ENCODE peak calls at places on chromosomes 11 and 22, in seven cellular contexts. V is kidney glomerular epithelial cell; R is CD8-positive, alpha-beta memory T cell; A is AG10803; G is NCI-H1105; C is NCI-H460; F is stimulated activated CD8-positive, alpha-beta memory T cell treated with anti-CD3 and anti-CD28 coated beads, Interleukin-4, amount 100 ng/mL, for 48 hours. P is an unnamed sample.
A peak's percentile ranks its signal among the peaks of the same experiment; 100 is the strongest.

GRCh38 chr22:19292262-19293230 is 1.0 kb upstream of the CLTCL1 start:
- DNase-seq in R (no peak), A (peak; percentile 69), V (peak; percentile 52), G (no peak), C (no peak), F (peak; percentile 34), P (peak; percentile 70)

GRCh38 chr11:97280347-97280746 is 890.5 kb downstream of the JRKL start:
- DNase-seq in C (no peak), A (no peak), G (no peak), F (no peak), R (no peak), V (no peak), P (no peak)

GRCh38 chr11:12587333-12587997 is 86.8 kb upstream of the TEAD1 start:
- DNase-seq in C (no peak), F (no peak), V (peak; percentile 36), A (peak; percentile 61), G (no peak), R (no peak), P (peak; percentile 30)

GRCh38 chr22:41620646-41621098 is at the start of gene DESI1:
- DNase-seq in A (no peak), G (no peak), F (no peak), V (no peak), R (no peak), C (no peak), P (peak; percentile 79)

GRCh38 chr22:44605486-44605885 is 96.5 kb upstream of the PRR5 start:
- DNase-seq in C (no peak), V (no peak), F (no peak), A (no peak), G (no peak), R (no peak), P (no peak)

GRCh38 chr11:75380716-75381420 is 18.4 kb upstream of the RPS3 start:
- DNase-seq in R (no peak), G (no peak), V (no peak), F (no peak), A (no peak), C (no peak), P (peak; percentile 89)

GRCh38 chr11:76310832-76311231 is 70.1 kb downstream of the THAP12 start:
- DNase-seq in V (no peak), F (no peak), R (no peak), G (no peak), A (no peak), C (no peak), P (no peak)

GRCh38 chr11:8318536-8318935 is 54.9 kb upstream of the LMO1 start:
- DNase-seq in A (no peak), F (peak; percentile 39), C (no peak), R (no peak), G (peak; percentile 29), V (no peak), P (peak; percentile 45)

GRCh38 chr11:73213196-73214143 is 4.6 kb upstream of the P2RY2 start:
- DNase-seq in C (no peak), A (no peak), F (no peak), V (no peak), G (no peak), R (no peak), P (no peak)

GRCh38 chr22:45441158-45441557 is 27.7 kb downstream of the RIBC2 start:
- DNase-seq in V (peak; percentile 33), G (peak; percentile 1), C (peak; percentile 40), A (peak; percentile 69), R (peak; percentile 28), F (peak; percentile 33), P (peak; percentile 86)

GRCh38 chr22:38923463-38924196 is 33.8 kb upstream of the APOBEC3A start:
- DNase-seq in C (peak; percentile 79), V (peak; percentile 87), R (no peak), A (peak; percentile 66), G (peak; percentile 90), F (no peak), P (peak; percentile 94)

GRCh38 chr11:120632579-120632978 is 121.0 kb downstream of the GRIK4 start:
- DNase-seq in F (no peak), A (no peak), G (no peak), V (no peak), R (no peak), C (no peak), P (peak; percentile 32)

GRCh38 chr11:134497586-134497985 is 85.5 kb upstream of the B3GAT1 start:
- DNase-seq in G (no peak), A (no peak), V (no peak), R (no peak), C (no peak), F (no peak), P (peak; percentile 92)

GRCh38 chr11:1391165-1392010 is 1.7 kb downstream of the BRSK2 start:
- DNase-seq in G (peak; percentile 26), A (no peak), V (no peak), F (no peak), R (peak; percentile 8), C (no peak), P (no peak)

GRCh38 chr22:29155966-29156365 is 49.7 kb upstream of the EMID1 start:
- DNase-seq in R (no peak), F (no peak), G (no peak), A (no peak), C (no peak), V (no peak), P (no peak)

GRCh38 chr22:46551996-46552395 is 14.6 kb upstream of the CELSR1 start:
- DNase-seq in C (no peak), V (no peak), G (no peak), R (no peak), F (no peak), A (no peak), P (no peak)

GRCh38 chr11:70778828-70779365 is 380.6 kb downstream of the CTTN start:
- DNase-seq in A (no peak), F (no peak), V (no peak), C (no peak), G (no peak), R (no peak), P (no peak)

GRCh38 chr11:120169981-120170698 is 32.2 kb upstream of the TRIM29 start:
- DNase-seq in A (no peak), R (no peak), C (no peak), V (no peak), G (no peak), F (no peak), P (peak; percentile 35)

P was measured in DMS53.